ENCODE peak calls at places on chromosomes 11 and 22, in eight cellular contexts. W is HFFc6, B is cardiac muscle cell, S is thoracic aorta, D is testis, U is cardiac fibroblast, M is tibial artery, A is right atrium auricular region. C is an unnamed sample.

GRCh38 chr11:8720868-8721739 is 38.5 kb downstream of the RPL27A start:
- DNase-seq in A (no peak), B (no peak), U (no peak), S (no peak), M (no peak), W (no peak), D (no peak), C (no peak)

GRCh38 chr22:37186228-37186996 is 1.6 kb downstream of the C1QTNF6 start:
- DNase-seq in A (no peak), W (peak), M (no peak), S (no peak), D (no peak), B (peak), U (peak), C (no peak)

GRCh38 chr11:130601141-130601540 is 152.7 kb downstream of the ADAMTS15 start:
- DNase-seq in S (no peak), B (peak), M (peak), W (peak), D (peak), A (peak), U (peak), C (no peak)

GRCh38 chr11:9594267-9595046 is 21.0 kb downstream of the WEE1 start:
- DNase-seq in D (no peak), A (no peak), W (no peak), M (no peak), S (no peak), B (no peak), U (no peak), C (no peak)

GRCh38 chr11:131943296-131943695 is 572.9 kb downstream of the NTM start:
- DNase-seq in M (no peak), D (no peak), B (no peak), S (no peak), U (no peak), A (no peak), W (no peak), C (no peak)

GRCh38 chr11:2778630-2779498 is 79.1 kb upstream of the KCNQ1OT1 start:
- DNase-seq in D (peak), A (peak), W (peak), S (peak), B (peak), M (peak), U (peak), C (peak)

GRCh38 chr11:7622731-7623130 is 50.6 kb downstream of the CYB5R2 start:
- DNase-seq in M (no peak), D (no peak), B (no peak), W (no peak), A (no peak), U (no peak), S (no peak), C (no peak)

GRCh38 chr11:74720596-74721478 is 10.4 kb downstream of the CHRDL2 start:
- DNase-seq in U (peak), D (no peak), W (no peak), M (peak), B (peak), A (peak), S (peak), C (no peak)

GRCh38 chr11:75631086-75631694 is 37.6 kb downstream of the MAP6 start:
- DNase-seq in A (no peak), U (no peak), B (peak), W (no peak), M (no peak), D (no peak), S (no peak), C (no peak)

GRCh38 chr11:32173435-32173834 is 82.6 kb downstream of the RCN1 start:
- DNase-seq in W (peak), M (peak), D (peak), A (peak), S (no peak), B (peak), U (peak), C (peak)

GRCh38 chr11:32388871-32389770 is 46.2 kb downstream of the WT1 start:
- DNase-seq in B (peak), A (no peak), D (no peak), U (peak), S (no peak), M (no peak), W (no peak), C (no peak)

GRCh38 chr11:73361953-73362776 is 14.0 kb upstream of the RELT start:
- DNase-seq in A (no peak), W (no peak), S (no peak), M (no peak), U (no peak), B (no peak), D (peak), C (no peak)

GRCh38 chr22:17570851-17571631 is 7.7 kb downstream of the SLC25A18 start:
- DNase-seq in D (peak), A (peak), B (peak), U (peak), S (peak), W (peak), M (peak), C (no peak)

GRCh38 chr11:131064373-131064991 is 148.2 kb upstream of the SNX19 start:
- DNase-seq in W (peak), U (peak), S (no peak), M (no peak), B (peak), D (peak), A (no peak), C (peak)

GRCh38 chr11:77109236-77110019 is 6.8 kb downstream of the OMP start:
- DNase-seq in W (peak), B (peak), U (peak), S (no peak), D (peak), M (peak), A (no peak), C (no peak)

GRCh38 chr11:5604896-5605295 is 8.5 kb downstream of the TRIM6 start:
- DNase-seq in W (peak), D (no peak), A (no peak), S (no peak), M (no peak), U (no peak), B (no peak), C (no peak)

GRCh38 chr11:126466288-126467045 is 111.0 kb downstream of the ST3GAL4 start:
- DNase-seq in U (no peak), B (no peak), M (no peak), W (no peak), S (no peak), D (no peak), A (no peak), C (no peak)

GRCh38 chr11:117874253-117874909 is 2.1 kb downstream of the FXYD6 start:
- DNase-seq in M (no peak), S (no peak), U (no peak), W (no peak), D (no peak), B (no peak), A (no peak), C (no peak)

GRCh38 chr22:44408227-44409192 is 89.5 kb downstream of the RTL6 start:
- DNase-seq in B (no peak), D (peak), A (no peak), M (no peak), S (no peak), U (no peak), W (no peak), C (no peak)

GRCh38 chr11:115330693-115331482 is 173.3 kb downstream of the CADM1 start:
- DNase-seq in A (no peak), S (no peak), W (no peak), U (no peak), B (no peak), D (no peak), M (no peak), C (no peak)

GRCh38 chr11:78161346-78161745 is 21.9 kb upstream of the ALG8 start:
- DNase-seq in B (no peak), S (no peak), W (no peak), D (no peak), A (no peak), M (no peak), U (no peak), C (no peak)

GRCh38 chr11:1258401-1259075 is 35.7 kb downstream of the MUC5B start:
- DNase-seq in B (no peak), U (no peak), S (no peak), M (no peak), A (no peak), D (no peak), W (no peak), C (no peak)

GRCh38 chr22:16965560-16965959 is 42.5 kb downstream of the GAB4 start:
- DNase-seq in A (peak), M (no peak), U (no peak), D (no peak), S (no peak), W (no peak), B (no peak), C (no peak)

GRCh38 chr22:44634426-44635321 is 67.3 kb upstream of the PRR5 start:
- DNase-seq in S (no peak), W (no peak), M (no peak), A (no peak), D (no peak), U (no peak), B (no peak), C (no peak)

GRCh38 chr11:10387209-10388083 is 67.6 kb upstream of the AMPD3 start:
- DNase-seq in S (peak), B (peak), W (peak), M (peak), A (peak), D (peak), U (peak), C (no peak)

GRCh38 chr11:86214710-86215109 is 29.8 kb upstream of the EED start:
- DNase-seq in M (no peak), D (no peak), W (no peak), B (no peak), S (no peak), A (no peak), U (peak), C (no peak)

GRCh38 chr22:28373841-28374240 is 305.8 kb downstream of the TTC28 start:
- DNase-seq in B (peak), U (peak), A (no peak), S (no peak), M (no peak), W (peak), D (no peak), C (no peak)

GRCh38 chr11:119366690-119367620 is 14.5 kb downstream of the USP2 start:
- DNase-seq in U (no peak), A (no peak), W (no peak), D (no peak), B (no peak), S (no peak), M (no peak), C (no peak)

GRCh38 chr11:70603756-70604211 is 205.5 kb downstream of the CTTN start:
- DNase-seq in M (no peak), D (peak), B (no peak), U (no peak), S (no peak), A (no peak), W (no peak), C (no peak)

GRCh38 chr11:41245704-41246398 is 213.6 kb downstream of the LRRC4C start:
- DNase-seq in W (no peak), M (no peak), D (no peak), S (no peak), A (no peak), B (no peak), U (no peak), C (no peak)

GRCh38 chr11:36775157-36775556 is 177.1 kb upstream of the RAG2 start:
- DNase-seq in M (no peak), A (no peak), D (no peak), W (peak), U (no peak), B (no peak), S (no peak), C (no peak)

GRCh38 chr22:20972014-20972797 is 5.2 kb downstream of the AIFM3 start:
- DNase-seq in A (no peak), U (no peak), D (no peak), B (no peak), W (peak), M (no peak), S (no peak), C (no peak)

GRCh38 chr11:102111011-102111786 is 952 bp downstream of the YAP1 start:
- DNase-seq in M (peak), D (peak), A (peak), S (peak), B (peak), W (peak), U (peak), C (peak)

GRCh38 chr11:112555491-112556364 is 295.1 kb upstream of the PLET1 start:
- DNase-seq in D (peak), M (peak), U (peak), S (no peak), A (peak), W (peak), B (peak), C (peak)

GRCh38 chr11:121337078-121337477 is 44.5 kb downstream of the SC5D start:
- DNase-seq in S (no peak), B (no peak), A (no peak), D (no peak), W (no peak), M (no peak), U (no peak), C (no peak)

GRCh38 chr11:82969811-82970210 is 68.3 kb downstream of the DDIAS start:
- DNase-seq in M (no peak), D (no peak), S (no peak), U (no peak), W (no peak), B (no peak), A (no peak), C (no peak)

GRCh38 chr11:134478611-134479010 is 66.6 kb upstream of the B3GAT1 start:
- DNase-seq in B (no peak), S (no peak), D (no peak), A (no peak), M (no peak), U (no peak), W (no peak), C (no peak)

GRCh38 chr22:27666272-27666997 is 135.1 kb downstream of the MN1 start:
- DNase-seq in M (no peak), U (no peak), S (no peak), B (no peak), D (no peak), A (no peak), W (no peak), C (no peak)

GRCh38 chr11:116187026-116187425 is 585.8 kb downstream of the BUD13 start:
- DNase-seq in M (no peak), A (no peak), U (no peak), W (no peak), B (no peak), D (no peak), S (no peak), C (no peak)

GRCh38 chr22:39654959-39655579 is 84.5 kb downstream of the CACNA1I start:
- DNase-seq in S (no peak), A (no peak), B (no peak), D (no peak), W (no peak), U (no peak), M (no peak), C (no peak)
- TF ChIP-seq CTCF in S (no peak), A (no peak), B (peak), D (no peak), W (peak), U (no peak), M (no peak), C (peak)

GRCh38 chr11:11937433-11937832 is 71.0 kb downstream of the DKK3 start:
- DNase-seq in S (no peak), B (peak), U (no peak), D (no peak), A (no peak), W (no peak), M (no peak), C (no peak)

GRCh38 chr11:11929920-11930319 is 78.5 kb downstream of the DKK3 start:
- DNase-seq in W (no peak), A (no peak), U (no peak), M (no peak), B (no peak), S (no peak), D (no peak), C (no peak)

DNA sequence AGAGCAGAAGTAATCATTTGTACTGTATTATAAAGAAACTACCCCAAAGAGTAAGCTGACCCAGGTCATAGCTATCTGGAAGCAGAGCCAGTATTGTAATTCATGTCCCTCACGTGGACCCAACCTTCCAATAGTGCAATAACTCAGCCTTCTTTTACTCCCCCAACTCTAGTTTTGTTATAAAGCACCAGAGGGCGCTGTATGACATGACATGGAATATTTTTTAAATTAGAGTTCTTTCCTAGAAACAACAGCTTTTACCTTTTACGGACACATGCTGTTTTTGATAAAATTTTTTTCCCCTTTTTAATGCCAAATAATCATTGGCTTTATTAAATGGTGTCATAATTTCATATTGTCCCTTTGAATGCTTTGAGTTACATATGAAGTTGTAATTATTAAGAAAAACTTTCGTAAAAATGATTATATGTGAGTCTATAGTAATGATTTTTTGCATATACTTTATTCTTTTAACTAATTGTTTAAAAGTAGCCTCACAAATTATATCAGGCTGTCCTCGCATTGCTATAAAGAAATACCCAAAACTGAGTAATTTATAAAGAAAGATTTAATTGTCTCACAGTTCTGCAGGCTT is 76.9 kb downstream of the DKK3 start:
- DNase-seq in W (peak), D (peak), U (peak), M (no peak), S (no peak), B (peak), A (no peak), C (no peak)
- TF ChIP-seq CTCF in W (peak), D (peak), U (peak), M (peak), S (peak), B (peak), A (peak), C (peak)

DNA sequence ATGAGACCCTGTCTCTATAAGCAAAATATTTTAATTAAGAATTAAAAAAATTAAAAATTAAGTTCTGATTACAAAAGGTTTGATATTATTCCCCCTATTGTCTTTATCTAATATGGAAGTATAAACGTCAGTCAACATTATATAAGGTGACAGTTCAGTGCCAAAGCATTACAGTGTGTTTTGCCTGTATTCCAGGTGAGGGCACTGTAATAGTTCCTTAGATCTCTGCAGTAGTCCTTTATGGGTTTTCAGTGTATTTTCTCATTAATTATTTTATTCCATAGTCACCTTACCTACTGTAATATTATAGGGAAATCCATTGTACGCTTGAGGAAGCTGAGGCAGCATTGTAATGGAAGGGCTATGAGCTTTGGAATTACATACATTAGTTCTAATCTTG is 33.0 kb downstream of the FAR1 start:
- DNase-seq in S (no peak), W (no peak), A (no peak), B (no peak), D (no peak), U (no peak), M (no peak), C (no peak)
- TF ChIP-seq CTCF in S (no peak), W (no peak), A (no peak), B (no peak), D (no peak), U (no peak), M (no peak), C (no peak)

GRCh38 chr11:46363455-46363920 is 16.2 kb downstream of the DGKZ start:
- DNase-seq in B (no peak), W (peak), S (no peak), D (no peak), A (peak), M (no peak), U (peak), C (no peak)
- TF ChIP-seq CTCF in B (no peak), W (no peak), S (no peak), D (no peak), A (no peak), M (no peak), U (peak), C (no peak)

DNA sequence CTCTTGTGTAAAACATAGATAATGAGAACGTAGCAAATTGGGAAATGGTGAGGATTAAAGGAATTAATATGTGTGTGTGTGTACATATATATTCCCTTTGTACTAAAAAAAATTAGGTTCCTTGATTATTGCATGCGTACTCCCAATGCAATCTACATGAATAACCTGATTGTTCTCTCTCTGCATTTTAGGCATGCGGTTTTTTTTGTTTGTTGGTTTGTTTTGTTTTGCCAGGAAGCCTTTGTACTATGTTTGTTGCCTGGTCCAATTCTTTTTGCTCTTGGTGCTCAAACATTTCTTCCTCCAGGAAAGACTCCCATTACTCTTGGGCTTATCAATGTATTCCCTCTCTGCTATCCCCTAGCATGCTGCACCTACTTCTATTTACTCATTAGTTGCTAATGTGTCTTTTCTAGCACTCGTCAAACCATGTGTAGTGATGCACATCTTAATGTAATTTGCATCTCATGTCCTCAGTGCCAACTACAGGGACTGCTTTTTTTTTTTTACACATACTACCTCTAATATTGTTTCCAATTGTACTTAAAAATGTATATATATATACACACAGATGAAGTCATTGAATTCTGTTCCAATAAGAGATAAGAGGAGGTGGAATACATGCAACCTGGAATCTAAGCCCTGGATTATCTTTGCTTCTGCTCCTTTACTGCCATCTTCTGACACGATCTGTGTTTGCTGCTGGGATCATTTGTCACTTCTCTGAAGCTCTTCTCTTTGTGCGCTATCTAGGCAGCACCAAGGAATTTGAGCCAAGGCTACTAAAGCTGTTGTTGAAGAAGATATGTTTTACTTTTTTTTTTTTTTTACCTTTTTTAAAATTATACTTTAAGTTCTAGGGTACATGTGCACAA is 197.2 kb upstream of the ANO3 start:
- DNase-seq in M (no peak), B (peak), D (no peak), A (no peak), W (no peak), S (no peak), U (peak), C (peak)
- TF ChIP-seq CTCF in M (no peak), B (peak), D (no peak), A (no peak), W (peak), S (no peak), U (peak), C (peak)